ENCODE peak calls at places on chromosomes 13 and 19, in nine cellular contexts. F, B, K, Q, R, E, T, V and J are unnamed samples.
A peak's percentile ranks its signal among the peaks of the same experiment; 100 is the strongest.

GRCh38 chr13:97471721-97472120 is 37.8 kb downstream of the RAP2A start:
- DNase-seq in T (no peak), R (no peak), V (no peak), F (no peak), E (no peak), K (no peak), B (no peak), Q (no peak), J (no peak)

GRCh38 chr19:1104452-1105216 is 840 bp downstream of the GPX4 start:
- DNase-seq in V (no peak), E (peak; percentile 73), Q (peak; percentile 70), R (no peak), K (peak; percentile 60), F (peak; percentile 76), T (peak; percentile 72), B (no peak), J (no peak)

GRCh38 chr13:41973247-41973741 is 12.4 kb upstream of the VWA8 start:
- DNase-seq in T (no peak), Q (no peak), K (no peak), R (no peak), E (no peak), B (no peak), V (no peak), F (no peak), J (no peak)

GRCh38 chr13:112995395-112996091 is 26.5 kb downstream of the MCF2L start:
- DNase-seq in V (no peak), T (no peak), E (no peak), F (no peak), Q (no peak), R (no peak), B (no peak), K (no peak), J (no peak)

GRCh38 chr19:709965-710714 is 1.4 kb downstream of the PALM start:
- DNase-seq in F (no peak), K (no peak), Q (no peak), E (no peak), V (no peak), T (no peak), R (no peak), B (no peak), J (no peak)

GRCh38 chr13:70622785-70623184 is 514.5 kb upstream of the KLHL1 start:
- DNase-seq in K (peak; percentile 0), B (no peak), T (no peak), E (no peak), Q (no peak), V (no peak), R (no peak), F (no peak), J (no peak)

GRCh38 chr19:34145741-34146202 is 26.5 kb upstream of the LSM14A start:
- DNase-seq in Q (peak; percentile 75), T (peak; percentile 72), R (no peak), V (peak; percentile 6), F (peak; percentile 58), B (peak; percentile 7), E (peak; percentile 55), K (peak; percentile 73), J (no peak)

GRCh38 chr19:10961763-10962536 is 1.1 kb downstream of the SMARCA4 start:
- DNase-seq in K (peak; percentile 34), V (no peak), R (no peak), E (no peak), B (no peak), Q (no peak), F (no peak), T (peak; percentile 21), J (no peak)

GRCh38 chr13:57631607-57632275 is at the start of gene PCDH17:
- DNase-seq in K (peak; percentile 44), F (no peak), R (no peak), B (no peak), E (no peak), Q (no peak), T (peak; percentile 42), V (no peak), J (no peak)

GRCh38 chr13:75365724-75366173 is 116.2 kb downstream of the TBC1D4 start:
- DNase-seq in F (peak; percentile 83), T (peak; percentile 74), E (no peak), K (peak; percentile 96), V (peak; percentile 54), R (peak; percentile 78), Q (peak; percentile 21), B (peak; percentile 43), J (peak; percentile 29)

GRCh38 chr13:23934481-23934880 is 37.2 kb upstream of the C1QTNF9B start:
- DNase-seq in V (peak; percentile 51), B (peak; percentile 7), Q (no peak), T (peak; percentile 33), F (peak; percentile 82), R (no peak), E (no peak), K (peak; percentile 93), J (no peak)

GRCh38 chr13:52344108-52344507 is 61.9 kb downstream of the THSD1 start:
- DNase-seq in E (no peak), T (peak; percentile 11), B (peak; percentile 31), V (no peak), K (peak; percentile 75), Q (no peak), F (peak; percentile 86), R (no peak), J (no peak)

GRCh38 chr13:52345048-52345447 is 60.9 kb downstream of the THSD1 start:
- DNase-seq in Q (no peak), B (no peak), F (peak; percentile 64), V (peak; percentile 22), T (peak; percentile 57), K (peak; percentile 65), R (no peak), E (no peak), J (no peak)

GRCh38 chr13:52348983-52349780 is 56.8 kb downstream of the THSD1 start:
- DNase-seq in Q (peak; percentile 56), F (peak; percentile 92), B (peak; percentile 74), T (peak; percentile 52), V (peak; percentile 67), K (peak; percentile 79), E (no peak), R (no peak), J (no peak)

GRCh38 chr13:52345631-52346251 is 60.2 kb downstream of the THSD1 start:
- DNase-seq in Q (no peak), F (no peak), B (no peak), E (no peak), T (no peak), K (no peak), V (no peak), R (no peak), J (no peak)

DNA sequence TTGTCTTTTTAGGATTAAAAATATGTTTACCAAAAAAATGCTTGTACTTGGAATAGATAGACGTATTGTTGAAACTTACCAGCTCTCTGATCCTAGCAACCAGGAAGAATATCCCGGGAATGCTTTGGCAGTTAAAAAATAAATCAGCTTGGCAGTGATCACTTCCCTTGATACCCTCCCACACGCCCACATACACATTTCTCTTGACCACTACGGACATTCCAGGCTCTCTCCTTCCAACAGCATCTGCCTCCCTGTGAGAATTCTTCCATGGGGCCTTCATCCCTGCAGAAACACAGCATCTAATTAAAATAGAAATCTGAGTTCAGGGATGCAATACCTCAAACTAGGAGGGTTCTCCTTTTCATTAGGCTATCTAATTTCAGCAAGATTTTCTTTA is 57.9 kb downstream of the THSD1 start:
- DNase-seq in Q (peak; percentile 13), R (no peak), K (peak; percentile 67), F (peak; percentile 94), E (no peak), B (peak; percentile 88), T (peak; percentile 95), V (peak; percentile 87), J (peak; percentile 57)
- H3K4me3 ChIP-seq in Q (no peak overlapping the region), R (no peak overlapping the region), K (no peak overlapping the region), F (no peak overlapping the region), E (no peak overlapping the region), B (no peak overlapping the region), T (no peak overlapping the region), V (no peak overlapping the region), J (no peak overlapping the region)

DNA sequence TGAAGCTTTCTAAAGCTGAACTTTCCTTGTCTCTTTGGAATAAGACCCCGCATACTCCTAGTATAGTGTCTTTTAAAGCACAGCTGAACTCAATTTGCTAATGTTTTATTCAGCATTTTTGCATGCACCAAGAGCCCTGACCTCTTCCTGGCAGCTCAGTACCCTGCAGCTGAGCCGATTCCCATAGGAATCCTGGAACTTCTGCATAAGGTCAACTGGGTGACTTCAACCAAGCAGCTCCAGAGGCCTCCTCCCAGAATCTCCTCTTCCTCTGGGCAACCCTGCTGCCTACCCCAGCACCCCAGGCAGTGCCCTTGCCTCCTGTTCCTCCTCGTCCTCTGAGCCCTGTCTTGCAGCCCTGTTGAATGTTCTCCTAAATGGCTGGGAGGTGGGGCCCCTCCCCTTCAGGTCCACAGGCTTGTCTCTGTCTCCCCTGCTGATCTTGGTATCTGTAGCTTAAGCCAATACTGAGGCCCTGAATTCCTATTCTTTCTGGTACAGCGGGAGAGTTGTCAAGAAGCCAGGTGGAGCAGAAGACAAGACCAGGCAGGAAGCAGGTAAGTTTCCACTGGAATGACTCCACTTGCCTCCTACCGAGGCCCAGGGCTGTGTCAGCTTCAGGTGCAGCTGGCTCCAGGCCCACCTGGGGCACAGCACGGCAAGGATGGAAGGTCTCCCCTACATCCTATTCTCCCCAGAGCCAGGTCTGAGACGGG is 23.6 kb upstream of the CCDC124 start:
- DNase-seq in V (no peak), R (no peak), B (no peak), F (no peak), E (no peak), K (no peak), Q (no peak), T (no peak), J (no peak)
- H3K4me3 ChIP-seq in V (no peak overlapping the region), R (no peak overlapping the region), B (no peak overlapping the region), F (no peak overlapping the region), E (no peak overlapping the region), K (no peak overlapping the region), Q (no peak overlapping the region), T (no peak overlapping the region), J (no peak overlapping the region)

DNA sequence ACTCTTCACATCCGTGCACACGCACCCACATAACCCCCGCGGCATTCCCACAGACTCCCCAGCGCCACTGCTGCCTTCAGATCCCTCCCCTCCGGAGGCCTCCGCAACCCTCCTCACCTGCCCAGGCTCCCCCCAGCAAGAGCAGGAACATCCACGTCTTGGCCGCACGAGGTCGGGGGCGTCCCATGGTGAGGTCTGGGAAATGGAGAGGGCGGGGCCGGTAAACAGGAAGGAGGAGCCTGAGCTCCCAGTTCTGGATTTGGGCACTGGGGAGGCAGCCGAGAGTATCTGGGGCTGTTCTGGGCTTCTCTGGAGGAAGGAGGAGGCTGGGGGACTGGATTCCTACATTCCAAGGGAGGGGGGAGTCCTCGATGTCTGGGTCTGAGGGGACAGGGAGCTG is 423 bp downstream of the KLK8 start:
- DNase-seq in V (no peak), T (no peak), Q (no peak), R (no peak), F (no peak), K (no peak), E (no peak), B (no peak), J (no peak)
- H3K4me3 ChIP-seq in V (no peak overlapping the region), T (no peak overlapping the region), Q (no peak overlapping the region), R (no peak overlapping the region), F (no peak overlapping the region), K (no peak overlapping the region), E (no peak overlapping the region), B (no peak overlapping the region), J (no peak overlapping the region)

DNA sequence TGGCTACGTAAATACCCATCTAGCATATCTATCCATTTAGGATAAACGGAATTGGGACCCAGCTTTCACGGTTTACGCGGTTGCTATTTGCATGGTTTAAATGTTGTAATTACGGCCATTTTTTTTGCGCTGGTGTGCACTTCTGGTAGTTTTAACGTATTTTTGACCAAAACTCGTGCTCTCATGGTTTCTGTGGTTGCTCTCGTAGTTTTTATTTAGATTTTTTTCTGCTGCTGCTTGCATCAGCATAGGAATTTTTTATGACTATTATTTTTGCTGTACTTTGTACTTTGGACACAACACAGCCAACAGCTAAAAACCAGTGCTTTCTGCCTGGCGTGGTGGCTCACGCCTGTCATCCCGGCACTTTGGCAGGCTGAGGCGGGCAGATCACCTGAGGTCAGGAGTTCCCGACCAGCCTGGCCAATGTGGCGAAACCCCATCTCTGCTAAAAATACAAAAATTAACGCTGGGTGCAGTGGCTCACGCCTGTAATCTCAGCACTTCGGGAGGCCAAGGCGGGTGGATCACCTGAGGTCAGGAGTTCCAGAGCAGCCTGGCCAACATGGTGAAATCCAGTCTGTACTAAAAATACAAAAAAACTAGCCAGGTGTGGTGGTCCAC is 32.6 kb downstream of the TIMM13 start:
- DNase-seq in R (peak; percentile 38), F (no peak), T (no peak), E (no peak), B (no peak), K (no peak), Q (no peak), V (no peak), J (no peak)
- H3K4me3 ChIP-seq in R (peak overlapping the region; percentile 49), F (peak overlapping the region; percentile 23), T (no peak overlapping the region), E (no peak overlapping the region), B (no peak overlapping the region), K (no peak overlapping the region), Q (no peak overlapping the region), V (no peak overlapping the region), J (no peak overlapping the region)